ENCODE peak calls at places on chromosome 19, in ten cellular contexts. One of them, this sample, is unnamed.

GRCh38 chr19:2877398-2878331 is 10.5 kb downstream of the ZNF556 start:
- DNase-seq in CD8-positive, alpha-beta T cell: no peak
- DNase-seq in PC-9: no peak
- DNase-seq in esophagus squamous epithelium: no peak
- DNase-seq in lower leg skin: no peak
- DNase-seq in HL-60: no peak
- DNase-seq in breast epithelium: no peak
- DNase-seq in upper lobe of right lung: no peak
- DNase-seq in Calu3: no peak
- DNase-seq in AG04450: no peak
- DNase-seq in this sample: no peak

GRCh38 chr19:14333101-14333871 is 48.0 kb upstream of the ADGRE5 start:
- DNase-seq in Calu3: peak; percentile 53
- DNase-seq in AG04450: no peak
- DNase-seq in breast epithelium: no peak
- DNase-seq in HL-60: no peak
- DNase-seq in PC-9: peak; percentile 60
- DNase-seq in esophagus squamous epithelium: no peak
- DNase-seq in upper lobe of right lung: no peak
- DNase-seq in lower leg skin: no peak
- DNase-seq in CD8-positive, alpha-beta T cell: peak; percentile 51
- DNase-seq in this sample: peak; percentile 45

GRCh38 chr19:41911889-41912731 is 16.1 kb downstream of the ERFL start:
- DNase-seq in AG04450: no peak
- DNase-seq in PC-9: no peak
- DNase-seq in esophagus squamous epithelium: no peak
- DNase-seq in breast epithelium: no peak
- DNase-seq in HL-60: no peak
- DNase-seq in CD8-positive, alpha-beta T cell: peak; percentile 66
- DNase-seq in Calu3: no peak
- DNase-seq in upper lobe of right lung: no peak
- DNase-seq in lower leg skin: no peak
- DNase-seq in this sample: no peak

GRCh38 chr19:5286465-5287029 is 54.1 kb downstream of the PTPRS start:
- DNase-seq in PC-9: no peak
- DNase-seq in HL-60: no peak
- DNase-seq in lower leg skin: no peak
- DNase-seq in CD8-positive, alpha-beta T cell: no peak
- DNase-seq in breast epithelium: no peak
- DNase-seq in AG04450: no peak
- DNase-seq in Calu3: no peak
- DNase-seq in esophagus squamous epithelium: no peak
- DNase-seq in upper lobe of right lung: no peak
- DNase-seq in this sample: no peak

GRCh38 chr19:30448386-30449130 is 76.4 kb downstream of the ZNF536 start:
- DNase-seq in HL-60: no peak
- DNase-seq in lower leg skin: no peak
- DNase-seq in CD8-positive, alpha-beta T cell: no peak
- DNase-seq in AG04450: no peak
- DNase-seq in upper lobe of right lung: no peak
- DNase-seq in PC-9: no peak
- DNase-seq in esophagus squamous epithelium: no peak
- DNase-seq in Calu3: no peak
- DNase-seq in breast epithelium: no peak
- DNase-seq in this sample: no peak

GRCh38 chr19:17797397-17798201 is 2.7 kb downstream of the B3GNT3 start:
- DNase-seq in breast epithelium: no peak
- DNase-seq in AG04450: no peak
- DNase-seq in PC-9: peak; percentile 98
- DNase-seq in HL-60: no peak
- DNase-seq in esophagus squamous epithelium: no peak
- DNase-seq in upper lobe of right lung: no peak
- DNase-seq in Calu3: peak; percentile 85
- DNase-seq in CD8-positive, alpha-beta T cell: no peak
- DNase-seq in lower leg skin: no peak
- DNase-seq in this sample: no peak

GRCh38 chr19:15479391-15480345 is at the start of gene PGLYRP2:
- DNase-seq in AG04450: no peak
- DNase-seq in HL-60: no peak
- DNase-seq in lower leg skin: no peak
- DNase-seq in breast epithelium: peak; percentile 74
- DNase-seq in upper lobe of right lung: peak; percentile 81
- DNase-seq in esophagus squamous epithelium: no peak
- DNase-seq in PC-9: peak; percentile 56
- DNase-seq in CD8-positive, alpha-beta T cell: no peak
- DNase-seq in Calu3: peak; percentile 42
- DNase-seq in this sample: no peak

GRCh38 chr19:17441241-17442135 is 7.0 kb downstream of the TMEM221 start:
- DNase-seq in lower leg skin: no peak
- DNase-seq in esophagus squamous epithelium: no peak
- DNase-seq in PC-9: peak; percentile 57
- DNase-seq in CD8-positive, alpha-beta T cell: peak; percentile 54
- DNase-seq in upper lobe of right lung: no peak
- DNase-seq in AG04450: no peak
- DNase-seq in HL-60: no peak
- DNase-seq in Calu3: no peak
- DNase-seq in breast epithelium: no peak
- DNase-seq in this sample: peak; percentile 58

GRCh38 chr19:47094557-47095517 is 18.7 kb downstream of the ZC3H4 start:
- DNase-seq in Calu3: peak; percentile 36
- DNase-seq in lower leg skin: no peak
- DNase-seq in HL-60: no peak
- DNase-seq in AG04450: no peak
- DNase-seq in breast epithelium: no peak
- DNase-seq in upper lobe of right lung: peak; percentile 90
- DNase-seq in PC-9: no peak
- DNase-seq in esophagus squamous epithelium: no peak
- DNase-seq in CD8-positive, alpha-beta T cell: peak; percentile 56
- DNase-seq in this sample: peak; percentile 57

GRCh38 chr19:43438291-43439162 is 23.8 kb downstream of the TEX101 start:
- DNase-seq in breast epithelium: no peak
- DNase-seq in AG04450: peak; percentile 65
- DNase-seq in HL-60: no peak
- DNase-seq in PC-9: peak; percentile 82
- DNase-seq in lower leg skin: no peak
- DNase-seq in CD8-positive, alpha-beta T cell: no peak
- DNase-seq in Calu3: no peak
- DNase-seq in upper lobe of right lung: no peak
- DNase-seq in esophagus squamous epithelium: no peak
- DNase-seq in this sample: no peak

GRCh38 chr19:50465986-50466771 is 10.1 kb upstream of the EMC10 start:
- DNase-seq in Calu3: peak; percentile 58
- DNase-seq in lower leg skin: no peak
- DNase-seq in HL-60: no peak
- DNase-seq in CD8-positive, alpha-beta T cell: no peak
- DNase-seq in breast epithelium: no peak
- DNase-seq in upper lobe of right lung: peak; percentile 85
- DNase-seq in PC-9: no peak
- DNase-seq in AG04450: no peak
- DNase-seq in esophagus squamous epithelium: no peak
- DNase-seq in this sample: no peak

GRCh38 chr19:5147971-5148793 is 179.3 kb downstream of the KDM4B start:
- DNase-seq in Calu3: no peak
- DNase-seq in upper lobe of right lung: peak; percentile 56
- DNase-seq in lower leg skin: no peak
- DNase-seq in PC-9: no peak
- DNase-seq in breast epithelium: no peak
- DNase-seq in CD8-positive, alpha-beta T cell: no peak
- DNase-seq in esophagus squamous epithelium: no peak
- DNase-seq in HL-60: no peak
- DNase-seq in AG04450: no peak
- DNase-seq in this sample: no peak

GRCh38 chr19:49499030-49499670 is 2.9 kb downstream of the RPS11 start:
- DNase-seq in AG04450: no peak
- DNase-seq in lower leg skin: no peak
- DNase-seq in breast epithelium: no peak
- DNase-seq in PC-9: no peak
- DNase-seq in CD8-positive, alpha-beta T cell: no peak
- DNase-seq in esophagus squamous epithelium: no peak
- DNase-seq in upper lobe of right lung: no peak
- DNase-seq in Calu3: no peak
- DNase-seq in HL-60: no peak
- DNase-seq in this sample: no peak

GRCh38 chr19:18543814-18544475 is 572 bp upstream of the FKBP8 start:
- DNase-seq in HL-60: peak; percentile 86
- DNase-seq in esophagus squamous epithelium: peak; percentile 22
- DNase-seq in Calu3: peak; percentile 24
- DNase-seq in breast epithelium: no peak
- DNase-seq in PC-9: peak; percentile 77
- DNase-seq in AG04450: no peak
- DNase-seq in upper lobe of right lung: peak; percentile 72
- DNase-seq in CD8-positive, alpha-beta T cell: peak; percentile 74
- DNase-seq in lower leg skin: peak; percentile 89
- DNase-seq in this sample: peak; percentile 89

GRCh38 chr19:35049456-35049855 is 7.9 kb downstream of the HPN start:
- DNase-seq in AG04450: no peak
- DNase-seq in HL-60: no peak
- DNase-seq in breast epithelium: no peak
- DNase-seq in Calu3: no peak
- DNase-seq in esophagus squamous epithelium: no peak
- DNase-seq in lower leg skin: no peak
- DNase-seq in PC-9: no peak
- DNase-seq in upper lobe of right lung: no peak
- DNase-seq in CD8-positive, alpha-beta T cell: no peak
- DNase-seq in this sample: no peak
- TF ChIP-seq CTCF in AG04450: no peak
- TF ChIP-seq CTCF in HL-60: no peak
- TF ChIP-seq CTCF in breast epithelium: no peak
- TF ChIP-seq CTCF in Calu3: no peak
- TF ChIP-seq CTCF in esophagus squamous epithelium: no peak
- TF ChIP-seq CTCF in lower leg skin: no peak
- TF ChIP-seq CTCF in PC-9: no peak
- TF ChIP-seq CTCF in upper lobe of right lung: no peak
- TF ChIP-seq CTCF in CD8-positive, alpha-beta T cell: no peak
- TF ChIP-seq CTCF in this sample: no peak

DNA sequence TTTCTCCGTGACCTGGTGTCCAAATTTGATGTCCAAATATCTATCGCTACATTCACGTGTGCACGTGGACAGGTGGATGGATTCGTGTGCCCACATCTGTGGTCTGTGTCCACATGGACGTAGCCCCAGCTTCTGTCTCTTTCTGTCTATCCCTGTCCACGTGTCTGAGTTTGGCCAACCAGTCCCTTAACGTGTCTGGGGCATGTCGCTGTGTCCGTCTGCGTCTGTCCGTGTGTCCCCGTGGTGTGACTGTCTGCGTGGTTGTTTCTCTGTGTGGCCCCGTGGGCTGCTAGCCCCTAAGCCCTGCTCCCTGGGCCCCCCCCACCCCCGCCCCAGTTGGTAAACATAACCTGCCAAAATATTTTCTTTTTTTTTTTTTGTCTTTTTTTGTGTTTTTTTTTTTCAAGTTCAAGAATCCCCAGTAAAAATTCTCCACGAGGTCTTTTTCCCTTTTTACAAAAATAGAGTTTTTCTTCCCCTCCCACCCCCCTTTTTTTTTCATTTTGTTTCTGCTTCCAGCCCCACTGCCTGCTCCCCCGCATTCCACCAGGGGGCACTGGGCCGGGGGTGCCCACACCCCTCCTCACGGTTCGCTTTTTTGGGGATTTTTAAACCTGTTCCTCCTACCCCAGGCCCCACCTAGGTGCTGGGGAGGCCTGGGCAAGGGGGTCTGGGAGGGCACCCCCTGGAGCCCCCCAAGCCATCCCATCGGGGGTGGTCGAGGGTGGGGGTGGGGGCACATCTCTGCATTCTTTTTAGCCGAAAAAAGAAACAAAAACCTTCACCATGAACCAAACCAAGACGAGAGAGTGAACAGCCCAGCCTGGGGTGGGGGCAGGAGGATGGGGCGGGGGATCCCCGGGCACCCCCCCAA is 18.3 kb downstream of the PRKCSH start:
- DNase-seq in breast epithelium: no peak
- DNase-seq in PC-9: no peak
- DNase-seq in upper lobe of right lung: no peak
- DNase-seq in HL-60: no peak
- DNase-seq in AG04450: no peak
- DNase-seq in esophagus squamous epithelium: no peak
- DNase-seq in lower leg skin: no peak
- DNase-seq in CD8-positive, alpha-beta T cell: no peak
- DNase-seq in Calu3: no peak
- DNase-seq in this sample: peak; percentile 74
- TF ChIP-seq CTCF in breast epithelium: no peak
- TF ChIP-seq CTCF in PC-9: peak; percentile 64
- TF ChIP-seq CTCF in upper lobe of right lung: peak; percentile 19
- TF ChIP-seq CTCF in HL-60: no peak
- TF ChIP-seq CTCF in AG04450: peak; percentile 54
- TF ChIP-seq CTCF in esophagus squamous epithelium: no peak
- TF ChIP-seq CTCF in lower leg skin: no peak
- TF ChIP-seq CTCF in CD8-positive, alpha-beta T cell: peak; percentile 29
- TF ChIP-seq CTCF in Calu3: peak; percentile 27
- TF ChIP-seq CTCF in this sample: peak; percentile 57

GRCh38 chr19:45079063-45079910 is at the start of gene GEMIN7:
- DNase-seq in HL-60: peak; percentile 83
- DNase-seq in AG04450: no peak
- DNase-seq in esophagus squamous epithelium: no peak
- DNase-seq in lower leg skin: peak; percentile 95
- DNase-seq in upper lobe of right lung: peak; percentile 89
- DNase-seq in PC-9: peak; percentile 64
- DNase-seq in breast epithelium: peak; percentile 77
- DNase-seq in CD8-positive, alpha-beta T cell: peak; percentile 89
- DNase-seq in Calu3: peak; percentile 92
- DNase-seq in this sample: peak; percentile 84
- TF ChIP-seq CTCF in HL-60: no peak
- TF ChIP-seq CTCF in AG04450: no peak
- TF ChIP-seq CTCF in esophagus squamous epithelium: peak; percentile 21
- TF ChIP-seq CTCF in lower leg skin: no peak
- TF ChIP-seq CTCF in upper lobe of right lung: peak; percentile 6
- TF ChIP-seq CTCF in PC-9: no peak
- TF ChIP-seq CTCF in breast epithelium: no peak
- TF ChIP-seq CTCF in CD8-positive, alpha-beta T cell: no peak
- TF ChIP-seq CTCF in Calu3: peak; percentile 7
- TF ChIP-seq CTCF in this sample: peak; percentile 4

DNA sequence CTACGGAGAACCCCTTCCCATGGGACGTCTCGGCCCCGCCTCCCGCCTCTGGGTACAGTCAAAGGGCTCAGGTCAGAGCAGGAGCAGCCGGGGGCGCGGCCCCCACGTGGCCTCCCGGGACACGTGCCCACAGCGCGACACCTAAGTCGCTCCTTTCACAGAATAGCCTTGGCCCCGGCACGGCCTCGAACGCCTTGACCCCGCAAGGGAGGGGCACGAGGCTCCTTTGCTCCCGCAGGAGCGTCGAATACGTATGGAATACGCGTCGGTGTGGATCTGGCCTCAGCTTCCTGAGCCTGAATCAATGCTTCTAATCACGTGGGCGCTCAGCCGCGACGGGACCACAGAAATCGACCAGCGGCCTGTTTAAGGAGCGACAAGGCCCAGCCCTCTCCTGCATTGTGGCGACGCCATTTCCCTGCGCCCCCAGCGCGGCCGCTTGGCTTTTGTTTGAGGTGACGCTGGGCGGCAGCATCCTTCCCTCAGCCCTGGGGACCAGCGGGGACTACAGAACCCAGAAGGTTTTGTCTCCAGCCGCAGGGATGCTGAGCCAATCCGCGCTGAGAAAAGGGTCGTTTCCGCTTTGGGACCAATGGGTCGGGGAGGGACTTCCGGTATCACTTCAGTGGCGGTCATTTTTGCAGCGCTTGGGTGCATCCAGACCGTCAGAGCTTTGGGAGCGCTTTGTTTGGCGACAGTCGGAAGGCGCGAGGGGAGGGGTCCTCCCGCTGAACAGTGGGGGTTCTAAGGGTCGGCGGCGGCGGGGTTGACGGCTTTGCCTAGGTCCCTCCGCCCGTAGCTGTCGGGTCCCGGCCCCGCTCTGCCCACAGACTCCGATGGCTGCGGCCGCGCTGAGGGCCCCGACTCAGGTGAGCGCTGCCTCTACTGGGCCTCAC is at the start of gene ZIK1:
- DNase-seq in HL-60: peak; percentile 83
- DNase-seq in esophagus squamous epithelium: peak; percentile 51
- DNase-seq in AG04450: peak; percentile 71
- DNase-seq in breast epithelium: peak; percentile 85
- DNase-seq in PC-9: no peak
- DNase-seq in CD8-positive, alpha-beta T cell: peak; percentile 91
- DNase-seq in upper lobe of right lung: peak; percentile 86
- DNase-seq in lower leg skin: peak; percentile 97
- DNase-seq in Calu3: no peak
- DNase-seq in this sample: peak; percentile 97
- TF ChIP-seq CTCF in HL-60: no peak
- TF ChIP-seq CTCF in esophagus squamous epithelium: no peak
- TF ChIP-seq CTCF in AG04450: no peak
- TF ChIP-seq CTCF in breast epithelium: no peak
- TF ChIP-seq CTCF in PC-9: no peak
- TF ChIP-seq CTCF in CD8-positive, alpha-beta T cell: peak; percentile 12
- TF ChIP-seq CTCF in upper lobe of right lung: no peak
- TF ChIP-seq CTCF in lower leg skin: no peak
- TF ChIP-seq CTCF in Calu3: no peak
- TF ChIP-seq CTCF in this sample: peak; percentile 41

This sample was measured in GM13977.